ENCODE peak calls at places on chromosomes 5 and 9, in ten cellular contexts. B is spleen; R is endothelial cell; J is CD4-positive, alpha-beta T cell; E is astrocyte; F is MCF 10A; N is nephron progenitor cell; Z is osteocyte; O is epithelial cell of esophagus; D is hepatocyte. W is an unnamed sample.

GRCh38 chr5:112554089-112554977 is 135.3 kb upstream of the EPB41L4A start:
- DNase-seq in B (no peak), R (no peak), J (no peak), E (no peak), F (no peak), N (no peak), Z (no peak), O (no peak), D (no peak), W (peak)

GRCh38 chr5:154818459-154819116 is 31.8 kb downstream of the FAXDC2 start:
- DNase-seq in B (peak), R (no peak), J (no peak), E (no peak), F (no peak), N (no peak), Z (no peak), O (no peak), D (no peak), W (no peak)

GRCh38 chr5:124628721-124629596 is 117.5 kb downstream of the ZNF608 start:
- DNase-seq in B (no peak), R (no peak), J (no peak), E (peak), F (peak), N (peak), Z (peak), O (peak), D (peak), W (peak)

GRCh38 chr5:8700222-8700621 is 831.3 kb downstream of the MTRR start:
- DNase-seq in B (no peak), R (no peak), J (no peak), E (no peak), F (no peak), N (no peak), Z (no peak), O (no peak), D (no peak), W (no peak)

GRCh38 chr5:157232706-157233105 is 33.2 kb upstream of the CYFIP2 start:
- DNase-seq in B (no peak), R (no peak), J (no peak), E (no peak), F (no peak), N (no peak), Z (no peak), O (peak), D (no peak), W (no peak)

GRCh38 chr5:82349651-82350050 is 71.5 kb upstream of the RPS23 start:
- DNase-seq in B (no peak), R (peak), J (no peak), E (no peak), F (peak), N (peak), Z (no peak), O (peak), D (peak), W (peak)

GRCh38 chr9:136890661-136891060 is 4.3 kb downstream of the TRAF2 start:
- DNase-seq in B (no peak), R (no peak), J (no peak), E (no peak), F (no peak), N (no peak), Z (no peak), O (no peak), D (no peak), W (no peak)

GRCh38 chr5:131671994-131672655 is 37.1 kb upstream of the RAPGEF6 start:
- DNase-seq in B (no peak), R (no peak), J (no peak), E (peak), F (peak), N (no peak), Z (no peak), O (no peak), D (peak), W (peak)

GRCh38 chr5:100771181-100771580 is 131.9 kb downstream of the ST8SIA4 start:
- DNase-seq in B (no peak), R (no peak), J (no peak), E (no peak), F (no peak), N (no peak), Z (no peak), O (no peak), D (no peak), W (no peak)

GRCh38 chr5:170132642-170133448 is 27.1 kb downstream of the FOXI1 start:
- DNase-seq in B (no peak), R (no peak), J (no peak), E (peak), F (peak), N (no peak), Z (peak), O (peak), D (no peak), W (peak)

GRCh38 chr5:26482076-26482816 is 556.1 kb downstream of the CDH9 start:
- DNase-seq in B (no peak), R (no peak), J (no peak), E (no peak), F (no peak), N (no peak), Z (no peak), O (no peak), D (no peak), W (no peak)

GRCh38 chr5:26486631-26487030 is 551.8 kb downstream of the CDH9 start:
- DNase-seq in B (no peak), R (no peak), J (no peak), E (no peak), F (no peak), N (no peak), Z (no peak), O (no peak), D (no peak), W (no peak)

GRCh38 chr5:26487553-26487952 is 550.8 kb downstream of the CDH9 start:
- DNase-seq in B (no peak), R (no peak), J (no peak), E (no peak), F (no peak), N (no peak), Z (no peak), O (no peak), D (no peak), W (no peak)

GRCh38 chr5:26482817-26483375 is 555.5 kb downstream of the CDH9 start:
- DNase-seq in B (no peak), R (peak), J (no peak), E (no peak), F (peak), N (peak), Z (no peak), O (peak), D (peak), W (no peak)
- TF ChIP-seq CTCF in B (peak), R (peak), J (no peak), E (peak), F (peak), N (peak), Z (peak), O (peak), D (peak), W (peak)

DNA sequence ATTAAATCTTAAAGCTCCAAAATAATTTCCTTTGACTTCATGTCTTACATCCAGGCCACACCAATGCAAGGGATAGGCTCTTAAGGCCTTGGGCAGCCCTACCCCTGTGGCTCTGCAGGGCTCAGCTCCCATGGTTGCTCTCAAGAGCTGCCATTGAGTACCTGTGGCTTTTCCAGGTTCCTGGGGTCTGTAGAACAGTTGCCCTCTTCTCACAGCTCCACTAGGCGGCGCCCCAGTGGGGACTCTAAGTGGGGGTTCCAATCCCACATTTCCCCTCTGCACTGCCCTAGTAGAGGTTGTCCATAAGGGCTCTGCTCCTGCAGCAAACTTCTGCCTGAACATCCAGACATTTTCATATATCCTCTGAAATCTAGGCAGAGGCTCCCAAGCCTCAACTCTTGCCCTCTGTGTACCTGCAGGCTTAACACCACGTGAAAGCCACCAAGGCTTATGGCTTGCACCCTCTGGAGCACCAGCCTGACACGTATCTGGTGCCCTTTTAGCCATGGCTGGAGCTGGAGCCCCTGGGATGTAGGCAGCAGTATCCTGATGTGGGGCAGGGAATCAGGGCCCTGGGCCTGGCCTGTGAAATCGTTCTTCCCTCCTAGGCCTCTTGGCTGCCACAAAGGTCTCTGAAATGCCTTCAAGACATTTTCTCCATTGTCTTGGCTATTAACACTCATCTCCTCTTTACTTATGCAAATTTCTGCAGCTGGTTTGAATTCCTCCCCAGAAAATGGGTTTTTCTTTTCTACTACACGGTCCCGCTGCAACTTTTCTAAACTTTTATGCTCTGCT is 185.1 kb downstream of the SMARCA2 start:
- DNase-seq in B (no peak), R (no peak), J (no peak), E (no peak), F (no peak), N (no peak), Z (no peak), O (no peak), D (no peak), W (no peak)
- TF ChIP-seq CTCF in B (no peak), R (no peak), J (no peak), E (no peak), F (no peak), N (no peak), Z (no peak), O (no peak), D (no peak), W (peak)

DNA sequence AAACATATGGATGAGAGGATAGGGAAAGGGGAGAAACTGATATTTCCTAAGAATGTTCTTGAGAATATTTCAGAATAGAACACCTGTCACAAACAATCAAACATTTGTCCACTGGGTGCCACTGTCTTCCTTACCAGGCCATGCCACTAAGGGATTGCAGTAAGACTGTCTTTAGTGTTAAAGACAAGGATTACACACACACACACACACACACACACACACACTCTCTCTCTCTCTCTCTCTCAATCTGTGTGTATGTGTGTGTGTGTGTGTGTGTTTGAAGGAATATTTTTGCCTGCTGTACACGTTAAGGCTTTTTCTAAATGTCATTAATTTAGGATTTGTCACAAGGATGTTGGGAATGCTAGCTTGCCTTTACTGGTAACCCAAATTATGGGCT is 54.4 kb downstream of the CCDC192 start:
- DNase-seq in B (no peak), R (peak), J (no peak), E (peak), F (peak), N (no peak), Z (no peak), O (peak), D (peak), W (peak)
- TF ChIP-seq CTCF in B (no peak), R (no peak), J (no peak), E (peak), F (peak), N (no peak), Z (peak), O (peak), D (peak), W (peak)

GRCh38 chr9:134535171-134535570 is 106.4 kb upstream of the COL5A1 start:
- DNase-seq in B (peak), R (no peak), J (no peak), E (no peak), F (no peak), N (no peak), Z (no peak), O (no peak), D (no peak), W (no peak)
- TF ChIP-seq CTCF in B (no peak), R (no peak), J (no peak), E (no peak), F (no peak), N (no peak), Z (no peak), O (no peak), D (no peak), W (no peak)

GRCh38 chr9:106432631-106433030 is 430.3 kb upstream of the ZNF462 start:
- DNase-seq in B (no peak), R (no peak), J (no peak), E (no peak), F (peak), N (no peak), Z (no peak), O (peak), D (no peak), W (no peak)
- TF ChIP-seq CTCF in B (no peak), R (no peak), J (no peak), E (no peak), F (no peak), N (no peak), Z (no peak), O (no peak), D (no peak), W (no peak)

GRCh38 chr5:69217732-69218568 is 16.7 kb upstream of the CDK7 start:
- DNase-seq in B (peak), R (peak), J (peak), E (peak), F (peak), N (peak), Z (peak), O (peak), D (peak), W (peak)
- TF ChIP-seq CTCF in B (peak), R (peak), J (no peak), E (no peak), F (no peak), N (no peak), Z (peak), O (peak), D (no peak), W (peak)

DNA sequence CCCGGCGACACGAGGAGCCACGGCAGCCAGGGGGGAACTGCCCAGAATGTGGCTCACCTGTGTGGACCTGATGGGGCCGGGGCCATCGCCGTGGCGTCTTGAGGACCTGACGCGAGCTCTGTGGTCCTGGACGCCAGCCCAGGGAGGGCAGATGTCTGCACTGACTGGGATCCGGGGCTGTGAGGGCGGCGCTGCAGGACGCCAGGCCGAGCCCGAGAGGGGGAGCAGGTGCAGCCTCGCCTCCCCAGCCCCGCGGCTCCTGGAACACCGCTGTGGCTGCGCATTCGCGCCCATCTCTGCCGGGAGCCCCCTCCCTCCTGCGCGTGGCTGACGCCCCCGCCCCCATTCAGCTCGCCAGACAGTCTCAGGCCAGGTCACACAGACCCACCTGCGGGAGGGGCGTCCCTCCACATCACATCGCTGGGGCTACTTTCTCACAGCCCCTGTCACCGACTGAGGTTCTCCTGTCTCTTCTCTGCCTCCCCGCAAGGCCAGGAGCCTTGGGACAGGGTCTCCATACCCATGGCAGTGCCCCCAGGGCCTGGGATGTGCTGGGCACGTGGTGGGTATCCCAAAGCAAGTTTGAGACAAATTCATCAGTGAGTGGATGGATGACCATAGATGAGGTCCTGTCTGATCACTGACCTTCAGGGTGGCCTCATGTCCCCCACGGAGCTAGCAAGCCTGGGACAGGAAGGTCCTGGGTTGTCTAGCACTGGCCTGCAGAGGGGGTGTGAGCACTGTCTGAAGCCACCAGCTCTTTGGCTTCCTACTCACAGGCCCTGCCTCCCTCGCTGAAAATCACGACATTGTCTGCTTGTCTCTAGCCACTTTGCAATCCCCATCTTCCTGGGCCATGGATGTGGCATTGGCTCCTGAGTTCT is 47.3 kb downstream of the RASGEF1C start:
- DNase-seq in B (no peak), R (no peak), J (no peak), E (no peak), F (no peak), N (no peak), Z (peak), O (no peak), D (peak), W (no peak)
- TF ChIP-seq CTCF in B (no peak), R (no peak), J (no peak), E (no peak), F (no peak), N (no peak), Z (no peak), O (no peak), D (no peak), W (no peak)

DNA sequence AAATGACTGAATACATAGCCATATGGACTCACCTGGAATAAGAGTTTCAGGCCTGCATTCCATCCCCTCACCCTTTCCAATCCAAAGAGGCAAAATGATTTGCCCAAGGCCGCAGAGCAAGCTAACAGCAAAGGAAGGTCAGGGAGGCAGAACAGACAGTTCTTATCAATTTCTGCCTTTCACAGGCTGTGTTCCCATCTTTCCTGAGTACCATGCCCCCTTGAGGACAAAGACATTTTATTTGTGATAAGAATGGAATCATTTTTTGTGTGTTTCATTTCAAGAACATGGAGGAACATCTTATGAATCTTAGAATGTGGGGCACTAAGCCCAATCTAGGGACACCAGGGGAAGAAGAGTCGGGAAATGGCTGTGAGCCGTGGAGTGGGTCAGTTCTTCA is 13.9 kb downstream of the LHFPL2 start:
- DNase-seq in B (no peak), R (no peak), J (no peak), E (no peak), F (no peak), N (no peak), Z (no peak), O (no peak), D (no peak), W (no peak)
- TF ChIP-seq CTCF in B (no peak), R (peak), J (no peak), E (peak), F (no peak), N (no peak), Z (peak), O (no peak), D (peak), W (peak)

W was measured in HFFc6.